ENCODE peak calls at places on chromosomes 11 and 22, in four cellular contexts. I, R, X and P are unnamed samples.

GRCh38 chr11:9855579-9856260 is 191.8 kb downstream of the SWAP70 start:
- DNase-seq in X (peak; percentile 7), I (no peak), R (no peak), P (no peak)

GRCh38 chr22:17862646-17863181 is 88.4 kb upstream of the BID start:
- DNase-seq in I (no peak), R (no peak), X (no peak), P (no peak)

GRCh38 chr22:28855355-28856094 is 27.8 kb upstream of the ZNRF3 start:
- DNase-seq in R (peak; percentile 34), X (peak; percentile 27), I (peak; percentile 17), P (peak; percentile 65)

GRCh38 chr22:29690481-29690880 is 29.3 kb upstream of the CABP7 start:
- DNase-seq in R (peak; percentile 36), I (no peak), X (no peak), P (no peak)

GRCh38 chr11:44883277-44883676 is 67.4 kb downstream of the TP53I11 start:
- DNase-seq in I (no peak), R (no peak), X (no peak), P (no peak)

GRCh38 chr22:45503816-45504702 is 1.4 kb downstream of the FBLN1 start:
- DNase-seq in R (peak; percentile 35), X (no peak), I (no peak), P (no peak)

GRCh38 chr11:121123670-121124069 is 22.6 kb downstream of the TECTA start:
- DNase-seq in I (no peak), R (no peak), X (no peak), P (no peak)

GRCh38 chr11:3052567-3052966 is 4.7 kb downstream of the CARS1 start:
- DNase-seq in R (no peak), I (no peak), X (no peak), P (no peak)